ENCODE peak calls at places on chromosomes 4 and X, in four cellular contexts. R is dorsolateral prefrontal cortex, T is brain microvascular endothelial cell, J is IMR-90. I is an unnamed sample.

GRCh38 chr4:5908836-5909235 is 15.9 kb upstream of the CRMP1 start:
- DNase-seq in R (no peak), T (no peak), J (no peak), I (no peak)

GRCh38 chr4:145308598-145308997 is 128.2 kb upstream of the OTUD4 start:
- DNase-seq in R (no peak), T (no peak), J (peak), I (no peak)

GRCh38 chr4:108366716-108367115 is 198.0 kb upstream of the LEF1 start:
- DNase-seq in R (no peak), T (no peak), J (no peak), I (no peak)

GRCh38 chr4:140152015-140152703 is 1.8 kb downstream of the MAML3 start:
- DNase-seq in R (peak), T (no peak), J (no peak), I (peak)

GRCh38 chr4:8308856-8309771 is 39.6 kb downstream of the HTRA3 start:
- DNase-seq in R (no peak), T (no peak), J (peak), I (peak)

GRCh38 chr4:83386931-83387897 is 52.6 kb upstream of the HPSE start:
- DNase-seq in R (no peak), T (no peak), J (no peak), I (no peak)

GRCh38 chr4:102684605-102685052 is 76.1 kb downstream of the MANBA start:
- DNase-seq in R (no peak), T (peak), J (peak), I (no peak)

GRCh38 chr4:152385551-152385950 is 150.3 kb downstream of the FBXW7 start:
- DNase-seq in R (no peak), T (no peak), J (peak), I (peak)

GRCh38 chrX:40007136-40007535 is 90.6 kb downstream of the BCOR start:
- DNase-seq in R (no peak), T (no peak), J (no peak), I (peak)

GRCh38 chr4:75345436-75345835 is 168.8 kb downstream of the RCHY1 start:
- DNase-seq in R (no peak), T (peak), J (peak), I (no peak)

GRCh38 chr4:88744609-88745008 is 47.0 kb upstream of the NAP1L5 start:
- DNase-seq in R (no peak), T (no peak), J (no peak), I (peak)

GRCh38 chr4:88765729-88766128 is 68.1 kb upstream of the NAP1L5 start:
- DNase-seq in R (no peak), T (peak), J (peak), I (peak)

GRCh38 chrX:45324941-45325340 is 124.3 kb upstream of the DIPK2B start:
- DNase-seq in R (no peak), T (peak), J (peak), I (no peak)
- H3K27ac ChIP-seq in R (no peak), T (no peak), J (no peak), I (no peak)

DNA sequence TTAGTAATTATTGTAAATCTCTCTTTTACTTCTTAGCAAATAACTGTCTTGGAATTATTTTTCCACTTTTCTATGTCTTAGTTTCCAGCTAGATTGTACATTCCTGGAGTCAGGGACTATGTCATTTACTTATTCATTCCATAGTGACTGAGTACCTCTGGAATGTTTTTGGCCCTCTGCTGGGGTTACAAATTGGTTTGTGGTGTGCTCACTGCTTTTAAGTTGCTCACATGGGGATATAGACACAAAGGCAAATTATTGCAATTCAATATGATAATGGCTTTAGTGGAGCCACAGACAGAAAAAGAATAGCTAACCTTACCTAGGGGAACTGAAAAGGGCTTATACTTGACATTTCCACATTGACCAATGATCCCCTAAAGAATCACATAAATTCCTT is 63.7 kb upstream of the PDGFRA start:
- DNase-seq in R (no peak), T (peak), J (peak), I (peak)
- H3K27ac ChIP-seq in R (no peak), T (peak), J (peak), I (peak)

DNA sequence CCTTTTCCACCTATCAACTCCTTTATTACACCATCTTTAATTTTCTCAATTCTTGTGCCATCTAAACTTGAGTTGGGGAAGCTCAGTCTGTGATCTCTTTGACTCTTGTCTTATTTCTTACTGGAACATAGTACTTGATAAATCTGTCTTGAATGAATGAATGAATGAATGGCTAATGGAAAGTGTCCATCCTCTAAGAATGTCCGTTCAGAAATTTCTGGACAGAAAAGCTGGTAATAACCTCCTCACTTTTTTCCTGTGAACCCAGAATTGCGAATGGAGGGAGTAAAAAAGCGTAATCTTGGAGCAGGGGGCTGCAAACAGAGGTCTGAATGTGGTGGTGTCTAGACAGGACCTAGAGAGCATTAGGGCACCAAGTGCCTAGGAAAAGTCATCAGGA is 9.4 kb upstream of the CLTRN start:
- DNase-seq in R (no peak), T (no peak), J (no peak), I (no peak)
- H3K27ac ChIP-seq in R (peak), T (no peak), J (no peak), I (peak)

DNA sequence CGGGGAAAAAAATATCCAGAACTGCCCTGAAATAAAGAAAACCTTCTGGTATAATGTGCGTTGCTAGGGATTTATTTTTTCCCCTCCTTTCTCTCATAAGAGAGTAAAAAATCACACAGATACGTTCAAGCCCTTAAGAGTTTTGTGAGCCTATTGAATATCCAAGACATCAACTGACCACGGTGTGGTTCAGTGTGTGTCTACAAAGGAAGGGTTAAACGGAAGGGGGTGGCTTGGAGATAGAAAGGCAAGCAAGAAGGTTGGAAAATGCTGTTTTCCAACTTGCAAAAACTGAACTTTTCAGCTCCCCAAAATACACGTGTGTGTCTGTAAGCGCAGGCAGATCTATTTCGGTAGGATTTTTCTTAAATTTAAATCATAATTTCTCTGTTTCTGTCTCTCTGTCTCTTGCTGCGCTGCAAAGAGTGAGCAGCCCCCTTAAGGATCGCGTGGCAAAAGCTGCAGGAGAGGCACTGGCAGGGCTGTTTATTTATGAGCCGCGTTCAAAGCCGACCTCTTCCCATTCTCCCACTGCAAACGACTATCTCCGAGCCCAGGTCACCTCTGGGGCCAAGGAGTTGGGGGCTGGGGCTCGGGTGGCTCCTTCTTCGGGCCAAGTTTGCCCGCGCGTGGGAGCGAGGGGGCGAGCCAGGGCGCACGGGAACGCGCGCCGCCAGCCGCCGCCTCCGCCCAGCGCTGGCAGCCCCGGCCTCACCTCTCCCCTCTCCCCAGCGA is 477 bp upstream of the SLIT2 start:
- DNase-seq in R (no peak), T (no peak), J (peak), I (peak)
- H3K27ac ChIP-seq in R (no peak), T (peak), J (no peak), I (peak)

GRCh38 chr4:184217569-184218131 is at the start of gene ENPP6:
- DNase-seq in R (no peak), T (no peak), J (no peak), I (no peak)
- H3K27ac ChIP-seq in R (no peak), T (no peak), J (no peak), I (no peak)

DNA sequence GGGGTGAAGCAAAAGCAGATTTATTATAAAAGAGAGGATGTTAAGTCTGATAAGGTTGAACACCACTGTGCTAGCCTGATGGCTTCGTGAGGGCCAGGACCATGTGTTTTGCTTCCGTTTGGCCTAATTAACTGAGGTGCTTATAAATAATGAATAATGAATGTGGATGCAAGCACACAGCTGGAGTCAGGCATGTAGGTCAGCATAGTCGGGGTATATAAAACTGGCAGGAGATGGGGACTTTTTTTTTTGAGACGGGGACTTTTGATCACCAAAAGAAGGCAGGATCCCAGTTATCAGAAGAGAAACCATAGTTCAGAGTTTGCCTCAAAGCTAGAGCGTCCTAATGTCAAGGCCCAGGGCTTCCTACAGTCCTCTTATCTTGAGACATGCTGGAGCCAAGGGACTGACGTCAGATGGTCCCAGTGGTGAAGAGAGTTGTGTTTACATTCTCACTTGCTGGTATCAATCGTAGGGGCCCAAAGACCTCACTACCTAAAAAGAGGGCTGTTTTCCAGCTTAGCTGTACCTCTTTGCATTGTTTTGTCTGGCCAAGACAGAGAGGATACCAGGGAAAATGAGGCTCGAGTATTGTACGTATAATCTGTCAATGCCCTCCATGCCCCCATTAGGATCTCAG is 50.4 kb downstream of the RTL9 start:
- DNase-seq in R (no peak), T (peak), J (peak), I (no peak)
- H3K27ac ChIP-seq in R (no peak), T (peak), J (no peak), I (peak)

GRCh38 chr4:182818926-182819730 is 98.1 kb downstream of the DCTD start:
- DNase-seq in R (no peak), T (no peak), J (no peak), I (peak)

GRCh38 chr4:182823576-182823975 is 93.6 kb downstream of the DCTD start:
- DNase-seq in R (no peak), T (no peak), J (no peak), I (peak)

GRCh38 chr4:182822554-182822953 is 94.6 kb downstream of the DCTD start:
- DNase-seq in R (no peak), T (no peak), J (no peak), I (peak)

GRCh38 chr4:182825003-182825402 is 92.2 kb downstream of the DCTD start:
- DNase-seq in R (no peak), T (no peak), J (no peak), I (peak)

GRCh38 chr4:182819751-182820150 is 97.4 kb downstream of the DCTD start:
- DNase-seq in R (no peak), T (no peak), J (no peak), I (peak)
- H3K27ac ChIP-seq in R (no peak), T (no peak), J (no peak), I (no peak)

DNA sequence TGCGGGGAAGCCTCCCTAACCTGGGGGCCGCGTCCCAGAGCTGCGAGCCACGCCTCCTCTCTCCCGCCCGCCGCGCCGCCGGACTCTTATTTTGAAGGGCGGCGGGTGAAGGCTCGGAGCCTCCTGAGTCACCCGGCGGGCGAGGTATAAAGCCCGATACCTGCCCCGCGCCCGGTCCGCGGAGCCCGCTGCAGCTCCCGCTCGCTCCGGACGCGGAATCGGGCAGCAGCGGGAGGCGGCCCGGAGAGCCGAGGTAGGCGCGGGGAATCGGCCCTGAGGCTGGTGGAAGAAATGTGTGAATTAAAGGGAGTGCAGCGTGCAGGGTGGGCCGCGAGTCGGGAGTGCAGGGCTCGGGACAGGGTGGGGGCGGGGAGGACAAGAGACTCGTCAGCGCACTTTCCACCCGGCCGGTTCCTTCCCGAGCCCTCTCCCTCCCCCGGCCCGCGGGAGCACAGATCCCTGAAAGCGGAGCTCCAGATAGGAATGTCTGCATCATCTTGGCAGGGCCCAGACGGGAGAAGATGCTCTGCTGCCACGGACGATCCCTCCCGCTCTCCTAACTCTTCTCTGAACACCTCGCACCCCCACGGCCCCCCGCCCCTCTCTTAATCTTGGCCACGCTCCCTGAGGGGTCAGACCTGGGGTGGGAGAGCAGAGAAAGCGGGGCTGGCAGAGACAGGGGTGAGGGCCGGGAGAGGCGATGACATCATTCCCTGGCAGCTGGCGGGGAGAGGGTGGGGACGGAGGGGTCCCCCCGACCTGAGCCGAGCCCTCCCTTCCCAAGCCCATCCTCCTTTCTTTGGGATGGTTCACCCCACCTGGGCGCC is 177.9 kb downstream of the CBR4 start:
- DNase-seq in R (peak), T (peak), J (peak), I (peak)
- H3K27ac ChIP-seq in R (peak), T (peak), J (peak), I (peak)

I was measured in osteoblast.